ENCODE peak calls at places on chromosomes 12 and 14, in seven cellular contexts. S is breast epithelium, C is HCT116, A is cardiac muscle cell, V is Panc1, Q is GM23338, W is left ventricle myocardium inferior. U is an unnamed sample. For H3K4me1, the result is how much of the 10 kb centered on the place peaks cover.

GRCh38 chr14:72516936-72517408 is 376.9 kb downstream of the DPF3 start:
- DNase-seq in V (peak), S (peak), A (peak), C (peak), W (peak), Q (peak), U (peak)

GRCh38 chr12:105256011-105256410 is 20.0 kb upstream of the APPL2 start:
- DNase-seq in V (no peak), A (no peak), C (no peak), Q (no peak), W (no peak), S (no peak), U (no peak)

GRCh38 chr14:89977668-89978067 is 21.9 kb downstream of the TDP1 start:
- DNase-seq in W (no peak), S (no peak), Q (no peak), V (no peak), C (no peak), A (no peak), U (no peak)

GRCh38 chr12:64273527-64274403 is 51.7 kb upstream of the KICS2 start:
- DNase-seq in A (no peak), Q (peak), C (peak), S (no peak), W (no peak), V (no peak), U (no peak)

GRCh38 chr12:113929312-113929989 is 36.7 kb downstream of the RBM19 start:
- DNase-seq in V (no peak), Q (no peak), A (no peak), S (no peak), W (no peak), C (no peak), U (no peak)

GRCh38 chr12:104588048-104588942 is 131.5 kb downstream of the CHST11 start:
- DNase-seq in A (no peak), S (no peak), W (no peak), C (peak), V (no peak), Q (no peak), U (no peak)

GRCh38 chr12:91628656-91629055 is 446.0 kb upstream of the DCN start:
- DNase-seq in V (no peak), W (no peak), A (no peak), S (no peak), C (no peak), Q (no peak), U (no peak)

GRCh38 chr14:62117010-62117717 is 354.9 kb downstream of the SNAPC1 start:
- DNase-seq in Q (peak), V (no peak), A (peak), S (no peak), W (peak), C (no peak), U (peak)

GRCh38 chr14:103138483-103139370 is 15.5 kb downstream of the TNFAIP2 start:
- DNase-seq in V (no peak), W (no peak), S (no peak), A (no peak), Q (peak), C (no peak), U (no peak)

GRCh38 chr12:68455676-68456345 is 123.6 kb upstream of the MDM1 start:
- DNase-seq in C (no peak), V (no peak), A (no peak), S (no peak), W (no peak), Q (no peak), U (no peak)

GRCh38 chr12:75954076-75954475 is 77.5 kb downstream of the PHLDA1 start:
- DNase-seq in W (no peak), S (no peak), C (peak), V (no peak), Q (peak), A (no peak), U (no peak)

GRCh38 chr12:23488130-23488529 is 461.3 kb downstream of the SOX5 start:
- DNase-seq in V (no peak), Q (no peak), S (no peak), A (no peak), C (no peak), W (no peak), U (no peak)

GRCh38 chr14:59919582-59920377 is at the start of gene LRRC9:
- DNase-seq in Q (peak), S (no peak), V (no peak), A (peak), C (no peak), W (peak), U (peak)

GRCh38 chr12:116125981-116126566 is 151.4 kb downstream of the MED13L start:
- DNase-seq in W (no peak), A (no peak), V (no peak), C (no peak), Q (peak), S (no peak), U (no peak)

GRCh38 chr12:96047621-96048211 is 12.3 kb upstream of the LTA4H start:
- DNase-seq in Q (no peak), S (no peak), A (no peak), C (peak), W (no peak), V (no peak), U (no peak)

DNA sequence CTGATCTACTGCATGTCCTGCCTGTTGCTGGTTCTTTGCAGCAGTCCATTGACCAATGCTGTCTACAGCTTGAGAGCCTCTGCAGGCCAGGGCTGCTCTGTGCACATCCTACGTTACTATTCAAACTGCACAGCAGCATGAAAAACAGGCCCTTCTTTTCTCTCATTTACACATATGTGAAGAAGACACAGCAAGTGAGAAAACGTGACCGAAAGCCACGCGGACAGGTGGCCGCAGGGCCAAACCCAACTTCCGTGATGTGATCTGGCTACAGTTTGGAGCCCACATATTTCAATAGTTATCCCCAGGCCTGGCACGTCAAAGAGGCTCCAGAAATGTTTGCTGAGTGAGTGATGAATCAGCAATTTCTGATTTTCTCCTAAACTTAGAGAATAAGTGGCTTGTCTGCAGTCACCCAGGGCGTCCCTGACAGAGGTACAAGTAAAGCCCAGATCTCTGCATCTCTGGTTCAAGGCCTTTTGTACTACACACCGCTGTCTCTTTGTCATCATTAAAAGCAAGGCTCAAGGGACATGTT is 17.9 kb upstream of the TCL1B start:
- DNase-seq in A (no peak), C (no peak), S (no peak), W (no peak), Q (no peak), V (no peak), U (no peak)
- H3K4me1 ChIP-seq in A (under half), C (under half), S (under half), W (under half), Q (under half), V (under half), U (under half)

GRCh38 chr14:42911642-42912041 is 1305.0 kb downstream of the LRFN5 start:
- DNase-seq in A (no peak), C (no peak), W (no peak), Q (peak), S (no peak), V (no peak), U (no peak)
- TF ChIP-seq CTCF in A (no peak), C (peak), W (no peak), Q (peak), S (no peak), V (peak), U (no peak)

GRCh38 chr14:68178282-68178681 is 358.7 kb downstream of the RAD51B start:
- DNase-seq in W (no peak), Q (peak), V (no peak), A (no peak), S (no peak), C (no peak), U (no peak)
- H3K27ac ChIP-seq in W (no peak), Q (no peak), V (peak), A (no peak), S (peak), C (peak), U (no peak)

DNA sequence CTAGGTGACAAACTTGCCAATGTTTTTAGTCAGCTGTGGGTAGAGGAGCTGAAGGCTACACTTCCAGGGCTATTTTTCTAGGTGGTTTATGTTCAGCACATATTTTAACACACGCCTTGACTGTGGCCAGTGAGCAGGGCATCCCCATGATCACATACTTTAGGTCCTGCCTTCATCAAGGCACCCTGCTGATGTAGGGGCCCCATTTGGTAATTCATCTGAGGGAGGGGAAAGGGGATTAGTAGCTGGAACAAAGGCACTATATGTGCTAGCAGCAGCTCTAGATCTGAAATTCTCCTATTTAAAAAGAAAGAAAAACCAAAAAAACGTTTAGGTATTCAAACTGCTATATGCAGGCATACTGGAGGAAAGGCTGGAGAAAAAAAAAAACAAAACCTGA is 14.5 kb downstream of the EGLN3 start:
- DNase-seq in C (no peak), V (no peak), Q (no peak), A (no peak), W (no peak), S (no peak), U (no peak)
- H3K4me1 ChIP-seq in C (under half), V (under half), Q (half or more), A (half or more), W (half or more), S (under half), U (under half)